ENCODE peak calls at places on chromosomes 2 and 18, in nine cellular contexts. U is activated naive CD8-positive, alpha-beta T cell treated with anti-CD3 and anti-CD28 coated beads for 36 hours; B is H7; Q is EH; V is AG09319; H is cardiac muscle cell; T is T1000; P is stimulated activated CD4-positive, alpha-beta T cell treated with anti-CD3 and anti-CD28 coated beads, Interleukin-15, amount 100 ng/mL, for 24 hours; Z is body of pancreas. J is an unnamed sample.

GRCh38 chr2:9830685-9831410 is 12.4 kb upstream of the TAF1B start:
- DNase-seq in U (no peak), B (no peak), Q (peak; percentile 30), V (no peak), H (no peak), T (no peak), P (no peak), Z (peak; percentile 51), J (peak; percentile 18)

GRCh38 chr2:96254592-96254991 is 11.2 kb downstream of the TMEM127 start:
- DNase-seq in U (no peak), B (no peak), Q (no peak), V (no peak), H (no peak), T (no peak), P (no peak), Z (no peak), J (no peak)

GRCh38 chr18:48605408-48605845 is 66.6 kb downstream of the CTIF start:
- DNase-seq in U (no peak), B (peak; percentile 86), Q (no peak), V (no peak), H (peak; percentile 36), T (no peak), P (no peak), Z (no peak), J (peak; percentile 76)

GRCh38 chr2:110876167-110876999 is 144.0 kb downstream of the ACOXL start:
- DNase-seq in U (no peak), B (peak; percentile 60), Q (no peak), V (no peak), H (no peak), T (no peak), P (no peak), Z (no peak), J (no peak)

GRCh38 chr2:176164803-176165597 is 7.9 kb downstream of the HOXD3 start:
- DNase-seq in U (no peak), B (peak; percentile 79), Q (no peak), V (no peak), H (no peak), T (no peak), P (no peak), Z (no peak), J (peak; percentile 51)

GRCh38 chr18:8654482-8655451 is 45.5 kb downstream of the RAB12 start:
- DNase-seq in U (no peak), B (peak; percentile 47), Q (peak; percentile 48), V (no peak), H (peak; percentile 43), T (no peak), P (no peak), Z (no peak), J (peak; percentile 44)

GRCh38 chr18:29321561-29321960 is 1144.6 kb upstream of the CDH2 start:
- DNase-seq in U (no peak), B (no peak), Q (no peak), V (no peak), H (no peak), T (no peak), P (no peak), Z (no peak), J (no peak)

GRCh38 chr18:6951336-6952090 is 166.1 kb downstream of the LAMA1 start:
- DNase-seq in U (no peak), B (peak; percentile 41), Q (no peak), V (no peak), H (no peak), T (no peak), P (no peak), Z (no peak), J (no peak)

GRCh38 chr18:26159353-26159752 is 25.7 kb downstream of the PSMA8 start:
- DNase-seq in U (no peak), B (no peak), Q (no peak), V (no peak), H (peak; percentile 5), T (no peak), P (no peak), Z (no peak), J (no peak)

GRCh38 chr18:986071-986470 is 81.4 kb downstream of the ADCYAP1 start:
- DNase-seq in U (no peak), B (peak; percentile 22), Q (no peak), V (no peak), H (no peak), T (no peak), P (no peak), Z (no peak), J (no peak)

GRCh38 chr2:9617749-9618148 is 13.0 kb downstream of the YWHAQ start:
- DNase-seq in U (no peak), B (no peak), Q (peak; percentile 46), V (no peak), H (peak; percentile 52), T (no peak), P (no peak), Z (no peak), J (no peak)

GRCh38 chr2:204574473-204574872 is 29.2 kb downstream of the PARD3B start:
- DNase-seq in U (no peak), B (no peak), Q (no peak), V (no peak), H (peak; percentile 4), T (no peak), P (no peak), Z (no peak), J (no peak)